ENCODE peak calls at places on chromosomes 1 and 21, in four cellular contexts. B, P, R and M are unnamed samples.

GRCh38 chr1:115463347-115463746 is 125.3 kb upstream of the NGF start:
- DNase-seq in B (no peak), P (no peak), R (no peak), M (no peak)

GRCh38 chr1:3290915-3291314 is 163.6 kb upstream of the ARHGEF16 start:
- DNase-seq in B (no peak), R (no peak), P (no peak), M (no peak)

GRCh38 chr1:11841245-11842153 is 6.1 kb downstream of the NPPA start:
- DNase-seq in R (no peak), B (no peak), P (peak), M (peak)

GRCh38 chr1:9842781-9843575 is 19.2 kb upstream of the CLSTN1 start:
- DNase-seq in P (no peak), B (no peak), R (no peak), M (peak)

GRCh38 chr1:194355488-194356106 is 1169.2 kb upstream of the B3GALT2 start:
- DNase-seq in B (no peak), R (no peak), P (no peak), M (no peak)

GRCh38 chr1:40384887-40385286 is 11.4 kb downstream of the SMAP2 start:
- DNase-seq in B (no peak), R (no peak), P (no peak), M (no peak)

GRCh38 chr1:113103048-113103447 is 30.1 kb downstream of the LRIG2 start:
- DNase-seq in B (no peak), P (no peak), R (no peak), M (no peak)

GRCh38 chr1:70727891-70728443 is 316.9 kb downstream of the CTH start:
- DNase-seq in P (no peak), B (no peak), R (no peak), M (no peak)

GRCh38 chr1:55204997-55205396 is 10.2 kb downstream of the USP24 start:
- DNase-seq in B (peak), R (no peak), P (peak), M (no peak)

GRCh38 chr1:227792216-227793078 is 23.0 kb upstream of the PRSS38 start:
- DNase-seq in B (no peak), R (no peak), P (no peak), M (peak)

GRCh38 chr1:3590951-3591865 is 20.1 kb downstream of the MEGF6 start:
- DNase-seq in B (no peak), R (no peak), P (peak), M (no peak)

GRCh38 chr1:30753660-30754123 is 3.9 kb downstream of the LAPTM5 start:
- DNase-seq in B (no peak), P (no peak), R (no peak), M (no peak)

GRCh38 chr21:41630917-41631316 is 123.0 kb upstream of the TMPRSS2 start:
- DNase-seq in R (no peak), B (no peak), P (no peak), M (no peak)

GRCh38 chr1:21384620-21385019 is 55.3 kb upstream of the NBPF3 start:
- DNase-seq in P (no peak), R (peak), B (no peak), M (no peak)

GRCh38 chr1:235100124-235100801 is 28.4 kb downstream of the TOMM20 start:
- DNase-seq in P (no peak), B (peak), R (peak), M (no peak)

GRCh38 chr1:8347635-8348034 is 29.7 kb downstream of the SLC45A1 start:
- DNase-seq in R (no peak), P (no peak), B (peak), M (no peak)

GRCh38 chr21:45224189-45224938 is 63.3 kb downstream of the POFUT2 start:
- DNase-seq in R (no peak), P (no peak), B (no peak), M (no peak)

GRCh38 chr1:242435200-242435599 is 89.3 kb downstream of the PLD5 start:
- DNase-seq in B (no peak), P (no peak), R (no peak), M (peak)

GRCh38 chr1:222161676-222162075 is 386.2 kb downstream of the HHIPL2 start:
- DNase-seq in P (no peak), B (no peak), R (no peak), M (no peak)

GRCh38 chr1:24437631-24438396 is 22.2 kb downstream of the NIPAL3 start:
- DNase-seq in B (no peak), P (peak), R (no peak), M (no peak)
- TF ChIP-seq NFIC in B (no peak), P (peak), R (no peak), M (no peak)

GRCh38 chr1:119959268-119959667 is 63.0 kb upstream of the ADAM30 start:
- DNase-seq in R (no peak), B (no peak), P (no peak), M (no peak)

GRCh38 chr1:119960501-119960900 is 64.2 kb upstream of the ADAM30 start:
- DNase-seq in P (no peak), B (no peak), R (no peak), M (no peak)

GRCh38 chr1:119964673-119965363 is 68.5 kb upstream of the ADAM30 start:
- DNase-seq in P (no peak), R (no peak), B (no peak), M (no peak)

GRCh38 chr1:119959836-119960235 is 63.5 kb upstream of the ADAM30 start:
- DNase-seq in R (no peak), P (no peak), B (no peak), M (no peak)

GRCh38 chr1:119962296-119962968 is 66.1 kb upstream of the ADAM30 start:
- DNase-seq in P (no peak), B (peak), R (no peak), M (no peak)
- TF ChIP-seq NFIC in P (no peak), B (no peak), R (no peak), M (no peak)

DNA sequence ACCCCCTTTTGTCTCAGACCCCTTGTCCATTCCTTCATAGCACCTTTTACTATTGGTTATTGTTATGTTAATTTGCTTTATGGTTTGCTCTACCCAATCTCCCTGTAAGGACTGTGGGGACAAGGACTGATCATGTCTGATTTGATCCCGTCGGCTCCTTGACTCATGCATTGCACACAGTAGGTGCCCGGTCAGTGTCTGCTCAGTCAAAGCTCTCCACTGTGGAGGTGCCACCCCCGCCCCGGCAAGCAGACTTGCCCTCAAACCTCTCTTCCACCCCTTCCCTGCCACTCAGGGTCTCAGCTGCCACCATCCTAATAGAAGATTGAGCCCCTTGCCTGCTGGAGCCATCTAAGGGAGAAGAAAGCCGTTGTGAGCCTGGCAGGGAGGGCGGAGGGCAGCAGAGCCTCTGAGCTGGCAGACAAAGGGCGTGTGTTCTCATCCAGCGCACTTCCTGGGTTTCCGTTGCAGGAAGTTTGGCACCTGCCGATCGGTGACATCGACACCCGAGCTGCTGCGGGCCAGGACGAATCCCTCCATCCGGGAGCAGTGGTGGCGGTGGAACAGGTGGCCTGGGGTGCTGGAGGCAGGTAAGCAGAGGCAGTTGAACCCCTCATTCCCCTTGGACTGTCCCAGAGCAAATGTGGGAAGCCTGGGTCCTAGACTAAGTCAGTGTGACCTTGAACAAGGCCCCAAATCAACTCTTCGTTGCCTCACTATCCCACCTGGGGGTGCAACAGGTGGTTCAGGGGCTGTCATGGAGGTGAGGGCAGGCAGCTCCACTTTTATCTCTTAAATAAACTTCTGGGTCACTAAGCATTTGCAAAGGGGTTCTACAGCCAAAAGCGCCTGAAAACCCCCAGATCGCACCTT is 2.2 kb upstream of the FBLIM1 start:
- DNase-seq in R (no peak), B (peak), P (no peak), M (no peak)
- TF ChIP-seq NFIC in R (no peak), B (no peak), P (no peak), M (no peak)

DNA sequence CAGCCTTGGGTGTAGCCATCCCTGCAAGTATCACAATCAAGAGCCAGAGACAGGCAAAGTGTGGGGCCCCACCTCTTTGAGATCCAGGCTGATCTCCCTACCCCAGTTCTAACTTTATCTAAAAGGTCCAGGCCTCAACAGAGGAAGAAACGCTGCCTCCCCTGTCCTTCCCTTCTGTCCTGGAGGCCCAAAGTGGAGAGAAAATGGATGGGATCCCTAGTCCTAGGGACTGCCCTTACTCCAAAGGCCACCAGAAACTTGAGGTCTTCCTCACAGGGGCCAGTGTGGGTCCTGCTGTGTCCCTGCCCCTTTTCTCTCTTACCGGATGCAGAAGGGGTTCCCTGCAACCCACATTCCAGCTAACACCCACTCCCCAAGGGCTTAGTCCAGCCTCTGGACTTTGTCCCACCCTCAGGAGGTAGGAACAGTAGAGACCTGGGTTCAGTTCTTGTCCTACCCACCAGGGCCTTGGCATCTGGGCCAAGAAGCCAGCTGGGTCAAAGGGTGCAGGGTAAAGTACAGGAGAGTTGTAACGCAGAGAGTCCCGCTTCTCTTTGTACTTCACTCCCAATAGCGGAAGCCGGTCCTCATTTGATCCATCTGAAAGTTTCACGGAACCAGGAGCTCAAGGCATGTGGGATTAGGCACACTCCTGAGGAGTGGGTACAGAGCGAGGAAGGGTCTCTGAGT is 1.9 kb downstream of the HDGF start:
- DNase-seq in R (no peak), P (no peak), B (peak), M (no peak)
- TF ChIP-seq NFIC in R (no peak), P (no peak), B (no peak), M (no peak)